ENCODE peak calls at places on chromosomes 11 and 22, in four cellular contexts. Z is endodermal cell, V is PC-3, E is fibroblast of lung. H is an unnamed sample. For H3K4me1, the result is how much of the 10 kb centered on the place peaks cover.

GRCh38 chr22:42872821-42873220 is 15.7 kb upstream of the ARFGAP3 start:
- DNase-seq in Z (no peak), E (no peak), V (no peak), H (no peak)

GRCh38 chr11:1652778-1653540 is 23.4 kb downstream of the KRTAP5-5 start:
- DNase-seq in E (peak), V (peak), Z (peak), H (peak)

GRCh38 chr11:46369458-46370152 is 11.9 kb upstream of the MDK start:
- DNase-seq in V (peak), E (peak), Z (peak), H (no peak)

GRCh38 chr11:93541884-93542752 is 1.1 kb downstream of the SMCO4 start:
- DNase-seq in V (peak), E (peak), Z (peak), H (peak)

GRCh38 chr11:114284021-114284420 is 12.2 kb upstream of the NNMT start:
- DNase-seq in E (no peak), V (no peak), Z (no peak), H (no peak)

GRCh38 chr11:71962428-71963038 is 33.7 kb downstream of the RNF121 start:
- DNase-seq in Z (no peak), V (peak), E (peak), H (no peak)

GRCh38 chr11:116925050-116925449 is 87.6 kb upstream of the APOA1 start:
- DNase-seq in E (no peak), Z (no peak), V (no peak), H (no peak)

GRCh38 chr22:39306456-39307361 is 12.7 kb downstream of the RPL3 start:
- DNase-seq in Z (peak), V (peak), E (peak), H (peak)

GRCh38 chr11:3109921-3110706 is 52.9 kb upstream of the CARS1 start:
- DNase-seq in E (peak), Z (peak), V (peak), H (peak)

GRCh38 chr11:15687342-15687741 is 572.6 kb downstream of the INSC start:
- DNase-seq in Z (peak), V (no peak), E (no peak), H (no peak)

GRCh38 chr11:130439160-130439519 is 9.3 kb upstream of the ADAMTS15 start:
- DNase-seq in V (no peak), Z (no peak), E (no peak), H (no peak)

GRCh38 chr11:36455658-36456111 is 54.4 kb downstream of the TRAF6 start:
- DNase-seq in Z (peak), V (peak), E (peak), H (peak)

GRCh38 chr22:43501951-43502874 is 90.4 kb downstream of the MPPED1 start:
- DNase-seq in E (no peak), Z (no peak), V (no peak), H (no peak)

GRCh38 chr11:69892986-69893555 is 73.9 kb upstream of the FGF3 start:
- DNase-seq in Z (no peak), E (no peak), V (peak), H (peak)

GRCh38 chr11:67393437-67393836 is 1.7 kb downstream of the RAD9A start:
- DNase-seq in E (no peak), Z (no peak), V (no peak), H (no peak)

GRCh38 chr11:20066783-20067156 is 93.5 kb downstream of the DBX1 start:
- DNase-seq in Z (peak), V (no peak), E (no peak), H (no peak)

GRCh38 chr11:68364581-68364980 is 52.2 kb downstream of the LRP5 start:
- DNase-seq in V (no peak), E (no peak), Z (no peak), H (no peak)

GRCh38 chr22:38051261-38051660 is 5.9 kb upstream of the PICK1 start:
- DNase-seq in Z (no peak), V (no peak), E (no peak), H (no peak)

GRCh38 chr11:46345131-46345597 is 2.1 kb upstream of the DGKZ start:
- DNase-seq in V (no peak), Z (peak), E (no peak), H (no peak)

GRCh38 chr11:47105974-47106373 is 70.7 kb downstream of the ARFGAP2 start:
- DNase-seq in Z (no peak), V (no peak), E (no peak), H (no peak)

GRCh38 chr22:50329236-50329635 is 2.4 kb upstream of the DENND6B start:
- DNase-seq in V (peak), Z (no peak), E (no peak), H (no peak)

GRCh38 chr22:44648821-44649566 is 53.0 kb upstream of the PRR5 start:
- DNase-seq in V (no peak), Z (no peak), E (peak), H (no peak)

GRCh38 chr22:37283393-37283937 is 1.2 kb downstream of the CYTH4 start:
- DNase-seq in V (no peak), Z (no peak), E (no peak), H (no peak)

GRCh38 chr11:76074178-76075112 is 131.9 kb downstream of the WNT11 start:
- DNase-seq in Z (no peak), E (no peak), V (peak), H (no peak)

GRCh38 chr11:1966531-1966930 is 19.4 kb downstream of the MRPL23 start:
- DNase-seq in Z (no peak), E (no peak), V (no peak), H (no peak)

GRCh38 chr22:44143596-44143995 is 37.1 kb upstream of the PARVG start:
- DNase-seq in Z (peak), E (no peak), V (no peak), H (no peak)

GRCh38 chr11:72781313-72782080 is 12.3 kb downstream of the STARD10 start:
- DNase-seq in E (no peak), V (peak), Z (peak), H (peak)

GRCh38 chr11:123518496-123519054 is 88.5 kb downstream of the GRAMD1B start:
- DNase-seq in Z (no peak), V (peak), E (no peak), H (no peak)

GRCh38 chr11:103700605-103701004 is 335.8 kb upstream of the DDI1 start:
- DNase-seq in Z (no peak), E (peak), V (peak), H (no peak)

GRCh38 chr11:12725863-12726666 is 51.8 kb downstream of the TEAD1 start:
- DNase-seq in E (peak), Z (peak), V (peak), H (no peak)

GRCh38 chr11:12163181-12163841 is 52.9 kb downstream of the MICAL2 start:
- DNase-seq in V (peak), Z (peak), E (peak), H (peak)

GRCh38 chr11:78030429-78031325 is 7.6 kb upstream of the KCTD14 start:
- DNase-seq in Z (peak), V (peak), E (peak), H (peak)

GRCh38 chr11:69948256-69949141 is 129.3 kb upstream of the FGF3 start:
- DNase-seq in V (peak), E (peak), Z (peak), H (peak)

GRCh38 chr11:90747057-90747456 is 524.2 kb upstream of the CHORDC1 start:
- DNase-seq in V (peak), Z (no peak), E (peak), H (no peak)

GRCh38 chr11:68584097-68584496 is 100.2 kb upstream of the GAL start:
- DNase-seq in Z (peak), E (peak), V (peak), H (no peak)

GRCh38 chr11:35352107-35352888 is 67.1 kb downstream of the SLC1A2 start:
- DNase-seq in Z (no peak), V (no peak), E (peak), H (no peak)
- H3K27ac ChIP-seq in Z (no peak), V (no peak), E (no peak), H (no peak)

DNA sequence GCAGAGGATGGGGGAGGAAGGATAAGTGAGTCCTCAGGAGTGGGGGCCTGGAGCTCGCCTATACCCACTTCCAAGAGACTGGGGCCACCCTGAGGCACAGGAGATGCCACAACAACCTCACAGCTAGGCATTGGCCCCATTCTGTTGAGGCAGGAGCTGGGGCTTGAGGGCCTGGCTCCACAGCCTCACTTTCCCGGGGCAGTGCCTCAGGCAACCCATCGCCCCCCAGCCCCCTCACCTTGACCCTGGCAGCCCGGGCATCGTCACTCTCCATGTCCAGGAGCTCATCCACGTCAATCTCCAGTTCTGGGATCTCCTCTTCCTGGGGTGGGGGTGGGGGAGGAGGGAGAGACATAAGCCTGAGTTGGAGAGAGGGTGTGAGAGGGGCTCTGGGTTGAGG is 1.8 kb downstream of the PPP1R14B start:
- DNase-seq in Z (no peak), E (no peak), V (no peak), H (no peak)
- H3K4me3 ChIP-seq in Z (peak), E (peak), V (peak), H (peak)

GRCh38 chr22:20526305-20526627 is 18.9 kb downstream of the MED15 start:
- DNase-seq in E (no peak), Z (no peak), V (no peak), H (no peak)
- H3K4me1 ChIP-seq in E (under half), Z (under half), V (under half), H (under half)

GRCh38 chr22:46073683-46074504 is 76.4 kb upstream of the PPARA start:
- DNase-seq in E (no peak), V (no peak), Z (no peak), H (peak)

GRCh38 chr22:46072981-46073682 is 77.2 kb upstream of the PPARA start:
- DNase-seq in Z (no peak), E (no peak), V (no peak), H (peak)

GRCh38 chr22:46076651-46077339 is 73.5 kb upstream of the PPARA start:
- DNase-seq in Z (no peak), E (peak), V (peak), H (peak)

GRCh38 chr22:46075764-46076531 is 74.4 kb upstream of the PPARA start:
- DNase-seq in Z (no peak), E (no peak), V (no peak), H (peak)

GRCh38 chr22:46074771-46075551 is 75.4 kb upstream of the PPARA start:
- DNase-seq in Z (no peak), V (no peak), E (no peak), H (peak)
- H3K27ac ChIP-seq in Z (no peak), V (peak), E (peak), H (peak)

GRCh38 chr11:312092-312816 is 1.6 kb upstream of the IFITM1 start:
- DNase-seq in V (no peak), Z (peak), E (no peak), H (no peak)

GRCh38 chr11:315516-315994 is 1.7 kb downstream of the IFITM1 start:
- DNase-seq in E (no peak), V (no peak), Z (no peak), H (no peak)

GRCh38 chr11:315051-315481 is 1.2 kb downstream of the IFITM1 start:
- DNase-seq in E (no peak), V (no peak), Z (no peak), H (peak)

GRCh38 chr11:313787-314547 is at the start of gene IFITM1:
- DNase-seq in E (peak), V (peak), Z (peak), H (peak)

DNA sequence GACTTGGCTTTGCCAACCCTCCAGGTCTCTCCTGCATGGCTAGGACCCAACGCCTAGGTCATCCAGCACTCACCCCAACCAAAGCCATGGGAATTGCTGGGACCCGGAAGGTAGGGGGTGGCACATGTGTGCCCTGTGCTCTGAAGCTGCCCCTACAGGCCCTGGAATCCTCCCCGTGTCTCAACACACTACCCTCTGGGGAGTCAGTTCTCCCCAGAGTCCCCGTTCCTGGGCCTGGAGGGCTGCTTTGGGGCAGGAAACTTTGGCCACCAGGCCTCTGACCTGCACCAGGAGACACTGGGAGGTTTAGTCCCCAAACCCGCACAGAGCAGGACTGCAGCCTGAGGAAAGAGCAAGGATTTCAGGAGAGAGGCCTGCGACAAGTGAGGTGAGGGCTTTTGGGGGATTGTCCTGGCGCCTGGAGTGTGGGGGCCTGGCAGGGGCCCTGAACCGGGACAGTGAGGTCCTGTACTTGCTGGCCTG is 495 bp upstream of the IFITM1 start:
- DNase-seq in E (no peak), V (no peak), Z (no peak), H (no peak)
- H3K4me3 ChIP-seq in E (peak), V (no peak), Z (peak), H (no peak)

H was measured in aorta.